ENCODE peak calls at places on chromosome 11, in five cellular contexts. One of them, this sample, is unnamed. For H3K36me3 and H3K4me1, the result is how much of the 10 kb centered on the place peaks cover.

GRCh38 chr11:111719379-111719778 is 46.8 kb downstream of the PPP2R1B start:
- DNase-seq in CD8-positive, alpha-beta T cell: no peak
- DNase-seq in cardiac muscle cell: no peak
- DNase-seq in HepG2: no peak
- DNase-seq in HCT116: no peak
- DNase-seq in this sample: no peak

GRCh38 chr11:68998390-68998911 is 14.6 kb downstream of the MRGPRF start:
- DNase-seq in CD8-positive, alpha-beta T cell: no peak
- DNase-seq in cardiac muscle cell: peak
- DNase-seq in HepG2: no peak
- DNase-seq in HCT116: no peak
- DNase-seq in this sample: no peak

GRCh38 chr11:69499216-69499945 is 17.9 kb downstream of the LINC01488 start:
- DNase-seq in CD8-positive, alpha-beta T cell: no peak
- DNase-seq in cardiac muscle cell: no peak
- DNase-seq in HepG2: no peak
- DNase-seq in HCT116: no peak
- DNase-seq in this sample: no peak

GRCh38 chr11:80532633-80533232 is 1091.9 kb upstream of the TENM4 start:
- DNase-seq in CD8-positive, alpha-beta T cell: no peak
- DNase-seq in cardiac muscle cell: no peak
- DNase-seq in HepG2: no peak
- DNase-seq in HCT116: no peak
- DNase-seq in this sample: no peak

GRCh38 chr11:75337195-75337654 is 14.2 kb downstream of the ARRB1 start:
- DNase-seq in CD8-positive, alpha-beta T cell: no peak
- DNase-seq in cardiac muscle cell: no peak
- DNase-seq in HepG2: no peak
- DNase-seq in HCT116: no peak
- DNase-seq in this sample: no peak

GRCh38 chr11:120256178-120256577 is 16.2 kb downstream of the POU2F3 start:
- DNase-seq in CD8-positive, alpha-beta T cell: no peak
- DNase-seq in cardiac muscle cell: no peak
- DNase-seq in HepG2: no peak
- DNase-seq in HCT116: no peak
- DNase-seq in this sample: no peak

GRCh38 chr11:20087118-20087521 is 73.2 kb downstream of the DBX1 start:
- DNase-seq in CD8-positive, alpha-beta T cell: no peak
- DNase-seq in cardiac muscle cell: no peak
- DNase-seq in HepG2: no peak
- DNase-seq in HCT116: no peak
- DNase-seq in this sample: no peak

GRCh38 chr11:111878385-111878765 is 590 bp downstream of the FDXACB1 start:
- DNase-seq in CD8-positive, alpha-beta T cell: no peak
- DNase-seq in cardiac muscle cell: no peak
- DNase-seq in HepG2: no peak
- DNase-seq in HCT116: peak
- DNase-seq in this sample: no peak

GRCh38 chr11:81892770-81893635 is 840.7 kb downstream of the FAM181B start:
- DNase-seq in CD8-positive, alpha-beta T cell: no peak
- DNase-seq in cardiac muscle cell: no peak
- DNase-seq in HepG2: no peak
- DNase-seq in HCT116: no peak
- DNase-seq in this sample: no peak

GRCh38 chr11:100799445-100799844 is 112.4 kb downstream of the ARHGAP42 start:
- DNase-seq in CD8-positive, alpha-beta T cell: no peak
- DNase-seq in cardiac muscle cell: no peak
- DNase-seq in HepG2: no peak
- DNase-seq in HCT116: no peak
- DNase-seq in this sample: no peak

GRCh38 chr11:108708173-108708572 is 43.3 kb downstream of the DDX10 start:
- DNase-seq in CD8-positive, alpha-beta T cell: no peak
- DNase-seq in cardiac muscle cell: no peak
- DNase-seq in HepG2: no peak
- DNase-seq in HCT116: no peak
- DNase-seq in this sample: no peak

GRCh38 chr11:20368441-20368840 is 4.9 kb downstream of the HTATIP2 start:
- DNase-seq in CD8-positive, alpha-beta T cell: no peak
- DNase-seq in cardiac muscle cell: no peak
- DNase-seq in HepG2: no peak
- DNase-seq in HCT116: no peak
- DNase-seq in this sample: no peak

DNA sequence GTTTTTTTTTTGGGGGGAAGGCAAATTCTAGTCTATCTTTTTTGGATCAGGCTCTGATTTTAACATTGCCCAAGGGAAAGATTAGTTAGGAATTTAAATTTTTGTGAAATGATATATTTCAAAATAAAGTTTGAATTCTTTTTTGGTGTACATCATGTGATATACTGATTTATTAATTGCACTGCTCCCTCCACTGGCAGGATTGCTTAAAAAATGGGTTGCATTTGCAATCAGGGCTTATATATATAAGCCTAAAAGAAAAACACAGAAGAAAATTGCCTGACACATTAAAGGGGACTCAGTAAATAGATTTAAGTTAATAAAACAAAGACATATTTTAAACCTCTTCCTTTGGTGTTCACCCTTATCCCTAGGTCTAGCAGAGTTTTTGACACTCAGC is 1.2 kb downstream of the DYNC2H1 start:
- DNase-seq in CD8-positive, alpha-beta T cell: no peak
- DNase-seq in cardiac muscle cell: no peak
- DNase-seq in HepG2: no peak
- DNase-seq in HCT116: no peak
- DNase-seq in this sample: no peak
- TF ChIP-seq CTCF in CD8-positive, alpha-beta T cell: no peak
- TF ChIP-seq CTCF in cardiac muscle cell: peak
- TF ChIP-seq CTCF in HepG2: no peak
- TF ChIP-seq CTCF in HCT116: no peak
- TF ChIP-seq CTCF in this sample: peak

GRCh38 chr11:78224506-78224905 is 35.8 kb downstream of the USP35 start:
- DNase-seq in CD8-positive, alpha-beta T cell: no peak
- DNase-seq in cardiac muscle cell: no peak
- DNase-seq in HepG2: no peak
- DNase-seq in HCT116: no peak
- DNase-seq in this sample: no peak
- H3K36me3 ChIP-seq in CD8-positive, alpha-beta T cell: under half
- H3K36me3 ChIP-seq in cardiac muscle cell: under half
- H3K36me3 ChIP-seq in HepG2: under half
- H3K36me3 ChIP-seq in HCT116: under half
- H3K36me3 ChIP-seq in this sample: under half

GRCh38 chr11:78312712-78313111 is 104.9 kb downstream of the GAB2 start:
- DNase-seq in CD8-positive, alpha-beta T cell: no peak
- DNase-seq in cardiac muscle cell: no peak
- DNase-seq in HepG2: no peak
- DNase-seq in HCT116: no peak
- DNase-seq in this sample: no peak

GRCh38 chr11:78314753-78315152 is 102.9 kb downstream of the GAB2 start:
- DNase-seq in CD8-positive, alpha-beta T cell: no peak
- DNase-seq in cardiac muscle cell: peak
- DNase-seq in HepG2: no peak
- DNase-seq in HCT116: no peak
- DNase-seq in this sample: no peak

GRCh38 chr11:78313181-78313788 is 104.3 kb downstream of the GAB2 start:
- DNase-seq in CD8-positive, alpha-beta T cell: no peak
- DNase-seq in cardiac muscle cell: no peak
- DNase-seq in HepG2: peak
- DNase-seq in HCT116: peak
- DNase-seq in this sample: no peak

GRCh38 chr11:78315724-78316123 is 101.9 kb downstream of the GAB2 start:
- DNase-seq in CD8-positive, alpha-beta T cell: no peak
- DNase-seq in cardiac muscle cell: no peak
- DNase-seq in HepG2: no peak
- DNase-seq in HCT116: no peak
- DNase-seq in this sample: no peak

DNA sequence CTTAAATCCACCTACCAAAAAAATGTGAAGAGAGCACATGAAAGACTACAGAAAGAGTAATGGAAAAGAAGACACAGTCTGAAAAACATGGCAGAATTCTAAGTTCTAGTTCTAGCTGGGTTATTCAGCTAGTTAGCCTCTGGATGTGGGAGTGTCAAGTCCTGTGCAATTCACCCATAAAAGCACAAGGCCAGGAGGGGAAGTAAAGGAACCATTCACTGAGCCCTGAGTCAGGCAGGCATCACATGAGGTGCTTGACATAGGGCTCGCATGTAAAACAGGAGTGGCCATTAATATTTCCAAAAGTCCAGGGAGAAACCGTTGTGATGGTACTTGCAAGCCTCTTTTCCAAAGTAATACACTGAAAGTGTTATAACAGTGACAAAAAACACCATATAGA is 103.7 kb downstream of the GAB2 start:
- DNase-seq in CD8-positive, alpha-beta T cell: no peak
- DNase-seq in cardiac muscle cell: no peak
- DNase-seq in HepG2: no peak
- DNase-seq in HCT116: no peak
- DNase-seq in this sample: no peak
- H3K4me1 ChIP-seq in CD8-positive, alpha-beta T cell: under half
- H3K4me1 ChIP-seq in cardiac muscle cell: under half
- H3K4me1 ChIP-seq in HepG2: half or more
- H3K4me1 ChIP-seq in HCT116: under half
- H3K4me1 ChIP-seq in this sample: under half

GRCh38 chr11:45485070-45485716 is 180.2 kb downstream of the CHST1 start:
- DNase-seq in CD8-positive, alpha-beta T cell: no peak
- DNase-seq in cardiac muscle cell: no peak
- DNase-seq in HepG2: peak
- DNase-seq in HCT116: peak
- DNase-seq in this sample: no peak
- TF ChIP-seq CTCF in CD8-positive, alpha-beta T cell: no peak
- TF ChIP-seq CTCF in cardiac muscle cell: peak
- TF ChIP-seq CTCF in HepG2: no peak
- TF ChIP-seq CTCF in HCT116: peak
- TF ChIP-seq CTCF in this sample: no peak

DNA sequence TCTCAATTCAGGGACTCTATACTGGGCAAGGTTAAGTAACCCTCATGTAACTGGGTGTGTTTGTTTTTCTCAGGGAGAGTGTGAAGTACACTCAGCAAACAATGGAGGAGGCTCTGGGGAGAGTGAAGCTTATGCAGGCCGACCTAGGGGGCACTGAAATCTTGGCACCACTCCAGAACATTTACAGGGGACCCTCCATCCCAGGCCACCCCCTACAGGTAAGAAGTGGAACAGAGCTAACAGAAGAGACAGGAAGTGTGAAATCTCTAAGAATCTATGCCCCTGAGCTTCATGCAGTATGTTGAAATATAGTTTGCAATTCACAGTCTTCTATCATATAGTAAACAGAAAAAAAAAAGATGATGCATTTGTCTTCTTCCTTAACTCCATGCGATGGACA is 8.3 kb downstream of the VWA5A start:
- DNase-seq in CD8-positive, alpha-beta T cell: no peak
- DNase-seq in cardiac muscle cell: no peak
- DNase-seq in HepG2: no peak
- DNase-seq in HCT116: no peak
- DNase-seq in this sample: no peak
- H3K36me3 ChIP-seq in CD8-positive, alpha-beta T cell: under half
- H3K36me3 ChIP-seq in cardiac muscle cell: under half
- H3K36me3 ChIP-seq in HepG2: under half
- H3K36me3 ChIP-seq in HCT116: under half
- H3K36me3 ChIP-seq in this sample: under half

GRCh38 chr11:41118521-41118920 is 340.9 kb downstream of the LRRC4C start:
- DNase-seq in CD8-positive, alpha-beta T cell: no peak
- DNase-seq in cardiac muscle cell: no peak
- DNase-seq in HepG2: no peak
- DNase-seq in HCT116: no peak
- DNase-seq in this sample: no peak
- H3K4me1 ChIP-seq in CD8-positive, alpha-beta T cell: under half
- H3K4me1 ChIP-seq in cardiac muscle cell: under half
- H3K4me1 ChIP-seq in HepG2: under half
- H3K4me1 ChIP-seq in HCT116: under half
- H3K4me1 ChIP-seq in this sample: under half

DNA sequence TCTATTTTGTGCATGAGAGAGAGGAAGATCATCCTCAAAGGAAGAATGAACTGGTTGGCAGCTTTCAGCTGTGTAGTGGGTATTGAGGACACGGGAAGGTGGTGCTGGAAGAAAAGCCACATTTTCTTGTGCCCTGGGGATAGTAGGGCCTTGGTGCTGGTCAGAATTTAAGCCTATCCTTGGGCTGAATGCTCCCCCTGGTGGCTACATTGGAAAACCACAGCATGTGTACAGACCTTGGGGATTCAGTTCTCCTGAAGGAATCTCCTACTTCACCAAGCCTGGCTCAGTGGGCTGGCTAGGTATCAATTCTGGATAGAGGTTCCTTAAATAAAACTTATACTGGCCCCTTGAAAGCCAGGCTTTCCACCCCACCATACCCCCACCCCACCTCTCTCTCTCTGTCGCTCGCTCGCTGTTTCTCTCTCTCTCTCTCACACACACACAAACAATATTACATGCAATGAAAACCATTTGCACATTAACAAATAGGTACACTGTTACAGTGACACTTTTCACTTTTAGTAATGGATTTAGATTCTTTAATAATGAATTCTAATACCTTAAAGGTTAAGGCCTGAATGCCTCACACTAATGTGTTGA is 2.8 kb upstream of the OR51M1 start:
- DNase-seq in CD8-positive, alpha-beta T cell: peak
- DNase-seq in cardiac muscle cell: peak
- DNase-seq in HepG2: peak
- DNase-seq in HCT116: peak
- DNase-seq in this sample: peak
- TF ChIP-seq CTCF in CD8-positive, alpha-beta T cell: peak
- TF ChIP-seq CTCF in cardiac muscle cell: peak
- TF ChIP-seq CTCF in HepG2: peak
- TF ChIP-seq CTCF in HCT116: peak
- TF ChIP-seq CTCF in this sample: peak

This sample was measured in OCI-LY7.